ENCODE peak calls at places on chromosomes 13 and 19, in seven cellular contexts. O is AG09319, S is immature natural killer cell, P is body of pancreas, W is NCI-H524, Y is cardiac fibroblast, D is nucleus accumbens. A is an unnamed sample.
A peak's percentile ranks its signal among the peaks of the same experiment; 100 is the strongest.

GRCh38 chr19:40269216-40269940 is 15.8 kb downstream of the AKT2 start:
- DNase-seq in O (no peak), S (no peak), P (no peak), W (no peak), Y (no peak), D (peak; percentile 34), A (no peak)

GRCh38 chr19:31255863-31256600 is 93.2 kb downstream of the TSHZ3 start:
- DNase-seq in O (no peak), S (no peak), P (no peak), W (peak; percentile 1), Y (no peak), D (no peak), A (no peak)

GRCh38 chr19:4584670-4585460 is 25.4 kb upstream of the SEMA6B start:
- DNase-seq in O (no peak), S (no peak), P (no peak), W (peak; percentile 84), Y (no peak), D (no peak), A (no peak)

GRCh38 chr19:1295169-1296012 is 9.7 kb downstream of the EFNA2 start:
- DNase-seq in O (no peak), S (peak; percentile 30), P (no peak), W (no peak), Y (no peak), D (no peak), A (no peak)

GRCh38 chr13:39455534-39456175 is 147.3 kb downstream of the LHFPL6 start:
- DNase-seq in O (no peak), S (no peak), P (no peak), W (no peak), Y (peak; percentile 52), D (no peak), A (no peak)

GRCh38 chr19:3275068-3275582 is 50.7 kb downstream of the CELF5 start:
- DNase-seq in O (no peak), S (no peak), P (no peak), W (peak; percentile 90), Y (no peak), D (peak; percentile 51), A (no peak)

GRCh38 chr19:10861118-10861651 is 10.2 kb upstream of the CARM1 start:
- DNase-seq in O (no peak), S (no peak), P (peak; percentile 31), W (peak; percentile 43), Y (peak; percentile 50), D (no peak), A (no peak)

GRCh38 chr13:50911051-50911690 is 1.6 kb downstream of the RNASEH2B start:
- DNase-seq in O (no peak), S (no peak), P (no peak), W (peak; percentile 15), Y (peak; percentile 11), D (no peak), A (peak; percentile 71)

GRCh38 chr19:53019684-53020083 is 6.0 kb downstream of the ERVV-1 start:
- DNase-seq in O (no peak), S (peak; percentile 2), P (no peak), W (no peak), Y (peak; percentile 43), D (no peak), A (no peak)

GRCh38 chr19:5048727-5049553 is 80.0 kb downstream of the KDM4B start:
- DNase-seq in O (no peak), S (no peak), P (peak; percentile 79), W (no peak), Y (peak; percentile 55), D (no peak), A (no peak)

GRCh38 chr13:50842711-50843255 is 709 bp downstream of the DLEU7 start:
- DNase-seq in O (no peak), S (no peak), P (no peak), W (no peak), Y (no peak), D (no peak), A (no peak)

GRCh38 chr19:55652311-55653078 is 2.3 kb upstream of the U2AF2 start:
- DNase-seq in O (no peak), S (no peak), P (no peak), W (no peak), Y (no peak), D (no peak), A (no peak)

GRCh38 chr13:33435207-33435606 is 149.7 kb upstream of the STARD13 start:
- DNase-seq in O (no peak), S (no peak), P (no peak), W (no peak), Y (no peak), D (no peak), A (no peak)

GRCh38 chr13:40109324-40109958 is 454.0 kb downstream of the COG6 start:
- DNase-seq in O (peak; percentile 61), S (no peak), P (no peak), W (no peak), Y (peak; percentile 99), D (no peak), A (no peak)

GRCh38 chr13:113926951-113927660 is 46.8 kb downstream of the C13orf46 start:
- DNase-seq in O (no peak), S (no peak), P (no peak), W (no peak), Y (no peak), D (no peak), A (no peak)

GRCh38 chr19:51861870-51862622 is 25.7 kb downstream of the ZNF577 start:
- DNase-seq in O (no peak), S (no peak), P (no peak), W (no peak), Y (peak; percentile 1), D (no peak), A (no peak)

GRCh38 chr13:112684041-112684440 is 5.8 kb upstream of the ATP11A start:
- DNase-seq in O (no peak), S (no peak), P (no peak), W (no peak), Y (no peak), D (no peak), A (no peak)

GRCh38 chr13:113953561-113953960 is 20.3 kb downstream of the C13orf46 start:
- DNase-seq in O (no peak), S (no peak), P (peak; percentile 9), W (no peak), Y (no peak), D (no peak), A (no peak)

GRCh38 chr13:100125946-100126345 is 37.1 kb downstream of the PCCA start:
- DNase-seq in O (no peak), S (no peak), P (no peak), W (no peak), Y (peak; percentile 26), D (no peak), A (no peak)

GRCh38 chr13:111518161-111518791 is 197.8 kb downstream of the TEX29 start:
- DNase-seq in O (no peak), S (no peak), P (peak; percentile 37), W (no peak), Y (no peak), D (no peak), A (no peak)

GRCh38 chr19:16062789-16063188 is 13.5 kb upstream of the TPM4 start:
- DNase-seq in O (no peak), S (peak; percentile 69), P (peak; percentile 37), W (peak; percentile 46), Y (peak; percentile 61), D (no peak), A (no peak)

GRCh38 chr13:100491164-100491847 is 97.3 kb downstream of the GGACT start:
- DNase-seq in O (no peak), S (no peak), P (no peak), W (no peak), Y (peak; percentile 81), D (peak; percentile 7), A (no peak)

GRCh38 chr19:47675271-47675670 is 38.0 kb upstream of the EHD2 start:
- DNase-seq in O (no peak), S (no peak), P (no peak), W (no peak), Y (no peak), D (no peak), A (no peak)

GRCh38 chr13:32639502-32640105 is 53.4 kb downstream of the PDS5B start:
- DNase-seq in O (peak; percentile 39), S (peak; percentile 50), P (peak; percentile 53), W (peak; percentile 36), Y (peak; percentile 81), D (peak; percentile 59), A (peak; percentile 69)

GRCh38 chr19:39544201-39544903 is 4.4 kb upstream of the EID2 start:
- DNase-seq in O (no peak), S (no peak), P (no peak), W (no peak), Y (peak; percentile 40), D (no peak), A (no peak)

GRCh38 chr13:50080158-50080855 is 65.1 kb downstream of the KCNRG start:
- DNase-seq in O (no peak), S (peak; percentile 56), P (peak; percentile 11), W (peak; percentile 52), Y (peak; percentile 64), D (no peak), A (peak; percentile 32)

GRCh38 chr13:77660841-77661250 is 36.6 kb upstream of the SLAIN1 start:
- DNase-seq in O (no peak), S (no peak), P (no peak), W (no peak), Y (no peak), D (no peak), A (no peak)

GRCh38 chr13:60369242-60369641 is 27.8 kb upstream of the TDRD3 start:
- DNase-seq in O (no peak), S (no peak), P (no peak), W (peak; percentile 49), Y (peak; percentile 10), D (no peak), A (no peak)

GRCh38 chr13:102870677-102871415 is 25.0 kb downstream of the ERCC5 start:
- DNase-seq in O (no peak), S (peak; percentile 37), P (peak; percentile 52), W (peak; percentile 51), Y (peak; percentile 73), D (peak; percentile 82), A (no peak)

GRCh38 chr13:27425918-27426630 is 1.7 kb downstream of the GTF3A start:
- DNase-seq in O (no peak), S (peak; percentile 78), P (peak; percentile 79), W (peak; percentile 72), Y (peak; percentile 81), D (no peak), A (peak; percentile 94)

GRCh38 chr19:46288896-46289588 is 7.8 kb upstream of the HIF3A start:
- DNase-seq in O (peak; percentile 10), S (no peak), P (no peak), W (peak; percentile 52), Y (peak; percentile 99), D (no peak), A (no peak)

GRCh38 chr13:50509771-50510441 is 333.6 kb downstream of the DLEU7 start:
- DNase-seq in O (no peak), S (no peak), P (no peak), W (no peak), Y (peak; percentile 35), D (no peak), A (no peak)

GRCh38 chr19:13795595-13796300 is 505 bp downstream of the ZSWIM4 start:
- DNase-seq in O (no peak), S (no peak), P (peak; percentile 45), W (peak; percentile 45), Y (peak; percentile 20), D (no peak), A (no peak)

GRCh38 chr19:19606021-19606420 is 12.5 kb downstream of the PBX4 start:
- DNase-seq in O (no peak), S (no peak), P (no peak), W (peak; percentile 54), Y (no peak), D (no peak), A (no peak)

GRCh38 chr13:68636784-68637183 is 1406.6 kb upstream of the PCDH9 start:
- DNase-seq in O (no peak), S (no peak), P (no peak), W (no peak), Y (no peak), D (no peak), A (no peak)

GRCh38 chr19:55536951-55537740 is at the start of gene SBK2:
- DNase-seq in O (no peak), S (no peak), P (no peak), W (peak; percentile 33), Y (no peak), D (no peak), A (no peak)

GRCh38 chr13:44382635-44383145 is 9.1 kb downstream of the SERP2 start:
- DNase-seq in O (no peak), S (no peak), P (no peak), W (no peak), Y (no peak), D (no peak), A (no peak)

GRCh38 chr19:2912306-2912705 is 11.6 kb downstream of the ZNF57 start:
- DNase-seq in O (no peak), S (no peak), P (no peak), W (no peak), Y (no peak), D (no peak), A (no peak)

A was measured in GF-D8.